ENCODE peak calls at places on chromosome 17, in seven cellular contexts. X is left colon; N is stimulated activated CD4-positive, alpha-beta T cell treated with anti-CD3 and anti-CD28 coated beads, Interleukin-1b, Interleukin-23, amount 100 ng/mL, for 1 hour; M is epithelial cell of prostate; E is AG10803; G is immature natural killer cell; D is heart left ventricle. P is an unnamed sample.

GRCh38 chr17:55334285-55334684 is 69.5 kb downstream of the HLF start:
- DNase-seq in D (no peak), M (no peak), E (peak; percentile 63), X (no peak), N (no peak), G (no peak), P (peak; percentile 12)

GRCh38 chr17:75881678-75882454 is 3.5 kb upstream of the TRIM47 start:
- DNase-seq in N (no peak), G (no peak), M (no peak), E (no peak), D (no peak), X (no peak), P (no peak)

GRCh38 chr17:6497496-6498221 is 53.4 kb downstream of the PIMREG start:
- DNase-seq in G (no peak), D (no peak), E (no peak), X (no peak), M (no peak), N (no peak), P (no peak)

GRCh38 chr17:12730931-12731521 is 58.3 kb upstream of the ARHGAP44 start:
- DNase-seq in E (peak; percentile 38), N (no peak), D (peak; percentile 94), G (no peak), X (peak; percentile 76), M (no peak), P (no peak)

GRCh38 chr17:47257651-47258339 is 4.2 kb downstream of the ITGB3 start:
- DNase-seq in X (no peak), D (no peak), N (no peak), M (no peak), G (no peak), E (peak; percentile 89), P (peak; percentile 65)

GRCh38 chr17:49753959-49754391 is 10.0 kb downstream of the FAM117A start:
- DNase-seq in D (peak; percentile 84), M (no peak), E (peak; percentile 60), N (no peak), G (no peak), X (no peak), P (no peak)

GRCh38 chr17:72764632-72765041 is 327.9 kb downstream of the SLC39A11 start:
- DNase-seq in E (peak; percentile 12), N (no peak), D (no peak), X (no peak), M (no peak), G (no peak), P (no peak)

GRCh38 chr17:69412336-69412735 is 2.2 kb upstream of the MAP2K6 start:
- DNase-seq in X (no peak), D (no peak), N (no peak), G (no peak), E (no peak), M (no peak), P (no peak)

GRCh38 chr17:59311051-59311468 is 20.4 kb upstream of the YPEL2 start:
- DNase-seq in M (no peak), N (no peak), E (peak; percentile 59), X (peak; percentile 21), G (peak; percentile 50), D (no peak), P (peak; percentile 73)

GRCh38 chr17:83030432-83030831 is 49.0 kb upstream of the METRNL start:
- DNase-seq in X (no peak), D (no peak), N (no peak), M (no peak), G (no peak), E (no peak), P (no peak)

GRCh38 chr17:42409467-42410351 is 13.3 kb downstream of the CAVIN1 start:
- DNase-seq in M (peak; percentile 44), N (no peak), G (no peak), D (peak; percentile 68), E (peak; percentile 95), X (no peak), P (no peak)

GRCh38 chr17:44324571-44325275 is at the start of gene SLC25A39:
- DNase-seq in M (peak; percentile 70), D (peak; percentile 96), X (peak; percentile 95), E (peak; percentile 94), N (peak; percentile 91), G (peak; percentile 97), P (peak; percentile 97)

GRCh38 chr17:43614560-43614959 is 47.2 kb downstream of the MEOX1 start:
- DNase-seq in G (no peak), D (no peak), N (no peak), M (no peak), X (no peak), E (no peak), P (no peak)

GRCh38 chr17:61583242-61583641 is 7.8 kb downstream of the NACA2 start:
- DNase-seq in G (no peak), D (no peak), E (peak; percentile 77), M (no peak), X (no peak), N (no peak), P (peak; percentile 42)

GRCh38 chr17:65753348-65753747 is 191.9 kb upstream of the AXIN2 start:
- DNase-seq in G (no peak), E (no peak), D (no peak), M (no peak), N (no peak), X (no peak), P (no peak)

GRCh38 chr17:2053380-2054261 is 1.3 kb upstream of the HIC1 start:
- DNase-seq in G (peak; percentile 81), M (no peak), N (no peak), D (peak; percentile 88), X (peak; percentile 81), E (peak; percentile 76), P (peak; percentile 89)

GRCh38 chr17:41536741-41537613 is 8.9 kb upstream of the KRT19 start:
- DNase-seq in M (no peak), D (no peak), G (no peak), N (no peak), X (no peak), E (no peak), P (no peak)

GRCh38 chr17:51442112-51442865 is 181.9 kb downstream of the UTP18 start:
- DNase-seq in M (no peak), D (no peak), N (no peak), G (no peak), E (no peak), X (no peak), P (no peak)

GRCh38 chr17:64775701-64776570 is 113.8 kb upstream of the SMURF2 start:
- DNase-seq in G (no peak), N (no peak), D (no peak), M (no peak), E (no peak), X (no peak), P (no peak)

GRCh38 chr17:34414338-34414737 is 51.3 kb upstream of the CCL1 start:
- DNase-seq in D (no peak), E (no peak), M (no peak), G (no peak), N (no peak), X (no peak), P (no peak)

GRCh38 chr17:81153340-81153803 is 11.9 kb upstream of the PVALEF start:
- DNase-seq in D (no peak), G (no peak), X (no peak), E (peak; percentile 12), N (no peak), M (no peak), P (peak; percentile 88)

GRCh38 chr17:40993856-40994255 is at the start of gene KRTAP3-3:
- DNase-seq in E (no peak), X (no peak), G (no peak), N (no peak), D (no peak), M (no peak), P (no peak)

GRCh38 chr17:71970312-71970711 is 150.5 kb upstream of the SOX9 start:
- DNase-seq in G (no peak), D (no peak), N (no peak), M (peak; percentile 97), X (no peak), E (no peak), P (no peak)

GRCh38 chr17:48143629-48144028 is 36.1 kb downstream of the SNX11 start:
- DNase-seq in X (no peak), D (no peak), M (no peak), N (no peak), G (no peak), E (no peak), P (no peak)

GRCh38 chr17:43755389-43755875 is 3.2 kb downstream of the SOST start:
- DNase-seq in M (no peak), G (peak; percentile 59), X (no peak), N (no peak), E (no peak), D (no peak), P (peak; percentile 34)

GRCh38 chr17:50471009-50471905 is 2.6 kb upstream of the CHAD start:
- DNase-seq in E (no peak), G (no peak), M (no peak), X (no peak), N (no peak), D (no peak), P (no peak)

GRCh38 chr17:47837401-47838039 is 3.6 kb downstream of the SCRN2 start:
- DNase-seq in M (no peak), N (no peak), G (no peak), D (no peak), X (no peak), E (no peak), P (no peak)

GRCh38 chr17:83069571-83069906 is 9.9 kb upstream of the METRNL start:
- DNase-seq in G (no peak), E (no peak), D (peak; percentile 12), N (no peak), M (no peak), X (no peak), P (no peak)

GRCh38 chr17:37844158-37844976 is 79.8 kb upstream of the TBC1D3K start:
- DNase-seq in X (peak; percentile 72), G (peak; percentile 49), N (no peak), M (no peak), E (peak; percentile 53), D (peak; percentile 53), P (peak; percentile 73)

GRCh38 chr17:79282294-79282693 is 207.7 kb downstream of the ENGASE start:
- DNase-seq in N (no peak), X (no peak), M (no peak), G (no peak), E (no peak), D (no peak), P (no peak)

GRCh38 chr17:36760425-36760824 is 159.0 kb downstream of the MRM1 start:
- DNase-seq in D (no peak), M (no peak), X (no peak), G (no peak), N (no peak), E (no peak), P (no peak)

GRCh38 chr17:79920751-79921410 is 81.6 kb upstream of the CBX4 start:
- DNase-seq in E (no peak), D (peak; percentile 17), X (no peak), G (no peak), N (no peak), M (no peak), P (no peak)

GRCh38 chr17:48081858-48082257 is 19.4 kb downstream of the CBX1 start:
- DNase-seq in M (no peak), D (no peak), G (no peak), N (no peak), E (no peak), X (no peak), P (no peak)

GRCh38 chr17:10091051-10091450 is 107.4 kb downstream of the GAS7 start:
- DNase-seq in N (no peak), D (no peak), E (peak; percentile 44), M (no peak), G (no peak), X (no peak), P (no peak)

GRCh38 chr17:8282345-8282744 is 6.1 kb upstream of the RANGRF start:
- DNase-seq in X (no peak), N (no peak), G (no peak), M (no peak), E (no peak), D (no peak), P (no peak)

GRCh38 chr17:19305261-19305660 is 57.3 kb downstream of the B9D1 start:
- DNase-seq in X (no peak), N (no peak), E (no peak), D (no peak), G (no peak), M (no peak), P (no peak)

GRCh38 chr17:73343168-73343634 is 31.4 kb upstream of the CDC42EP4 start:
- DNase-seq in N (no peak), X (peak; percentile 40), G (no peak), M (no peak), E (peak; percentile 84), D (peak; percentile 87), P (no peak)